ENCODE peak calls at places on chromosomes 6 and 20, in six cellular contexts. One of them, this sample, is unnamed.

GRCh38 chr20:1935696-1936366 is 40.6 kb downstream of the SIRPA start:
- DNase-seq in activated CD4-positive, CD25-positive, alpha-beta regulatory T cell: no peak
- DNase-seq in T-cell: no peak
- DNase-seq in adipocyte: no peak
- DNase-seq in esophagus squamous epithelium: no peak
- DNase-seq in IMR-90: no peak
- DNase-seq in this sample: no peak

GRCh38 chr6:108714012-108714773 is 134.0 kb upstream of the ARMC2 start:
- DNase-seq in esophagus squamous epithelium: no peak
- DNase-seq in IMR-90: peak; percentile 51
- DNase-seq in T-cell: no peak
- DNase-seq in activated CD4-positive, CD25-positive, alpha-beta regulatory T cell: no peak
- DNase-seq in adipocyte: peak; percentile 91
- DNase-seq in this sample: no peak

GRCh38 chr6:105057160-105057559 is 100.3 kb downstream of the LIN28B start:
- DNase-seq in IMR-90: no peak
- DNase-seq in adipocyte: no peak
- DNase-seq in esophagus squamous epithelium: no peak
- DNase-seq in T-cell: no peak
- DNase-seq in activated CD4-positive, CD25-positive, alpha-beta regulatory T cell: no peak
- DNase-seq in this sample: no peak

GRCh38 chr6:90146914-90147668 is 149.6 kb downstream of the BACH2 start:
- DNase-seq in T-cell: no peak
- DNase-seq in esophagus squamous epithelium: no peak
- DNase-seq in adipocyte: no peak
- DNase-seq in activated CD4-positive, CD25-positive, alpha-beta regulatory T cell: no peak
- DNase-seq in IMR-90: no peak
- DNase-seq in this sample: no peak

GRCh38 chr20:34997171-34997570 is 41.5 kb downstream of the MYH7B start:
- DNase-seq in IMR-90: peak; percentile 15
- DNase-seq in activated CD4-positive, CD25-positive, alpha-beta regulatory T cell: no peak
- DNase-seq in T-cell: no peak
- DNase-seq in adipocyte: no peak
- DNase-seq in esophagus squamous epithelium: no peak
- DNase-seq in this sample: no peak

GRCh38 chr6:40159865-40160264 is 225.6 kb upstream of the MOCS1 start:
- DNase-seq in esophagus squamous epithelium: no peak
- DNase-seq in T-cell: no peak
- DNase-seq in IMR-90: no peak
- DNase-seq in activated CD4-positive, CD25-positive, alpha-beta regulatory T cell: no peak
- DNase-seq in adipocyte: no peak
- DNase-seq in this sample: no peak

GRCh38 chr6:13407709-13408695 is 79.4 kb downstream of the GFOD1 start:
- DNase-seq in adipocyte: peak; percentile 87
- DNase-seq in IMR-90: peak; percentile 87
- DNase-seq in T-cell: no peak
- DNase-seq in esophagus squamous epithelium: no peak
- DNase-seq in activated CD4-positive, CD25-positive, alpha-beta regulatory T cell: no peak
- DNase-seq in this sample: no peak

GRCh38 chr20:18986895-18987580 is 173.5 kb downstream of the SCP2D1 start:
- DNase-seq in IMR-90: no peak
- DNase-seq in activated CD4-positive, CD25-positive, alpha-beta regulatory T cell: no peak
- DNase-seq in esophagus squamous epithelium: no peak
- DNase-seq in T-cell: no peak
- DNase-seq in adipocyte: no peak
- DNase-seq in this sample: no peak

GRCh38 chr20:9807176-9807575 is 31.7 kb downstream of the PAK5 start:
- DNase-seq in adipocyte: no peak
- DNase-seq in T-cell: no peak
- DNase-seq in esophagus squamous epithelium: no peak
- DNase-seq in IMR-90: no peak
- DNase-seq in activated CD4-positive, CD25-positive, alpha-beta regulatory T cell: no peak
- DNase-seq in this sample: no peak

GRCh38 chr20:952196-952795 is 36.2 kb upstream of the ANGPT4 start:
- DNase-seq in IMR-90: no peak
- DNase-seq in activated CD4-positive, CD25-positive, alpha-beta regulatory T cell: no peak
- DNase-seq in T-cell: no peak
- DNase-seq in esophagus squamous epithelium: no peak
- DNase-seq in adipocyte: no peak
- DNase-seq in this sample: no peak

GRCh38 chr20:48636301-48636700 is 191.5 kb downstream of the PREX1 start:
- DNase-seq in activated CD4-positive, CD25-positive, alpha-beta regulatory T cell: no peak
- DNase-seq in esophagus squamous epithelium: no peak
- DNase-seq in T-cell: no peak
- DNase-seq in IMR-90: no peak
- DNase-seq in adipocyte: no peak
- DNase-seq in this sample: no peak

GRCh38 chr20:58482416-58482815 is 32.8 kb downstream of the APCDD1L start:
- DNase-seq in adipocyte: no peak
- DNase-seq in esophagus squamous epithelium: no peak
- DNase-seq in T-cell: no peak
- DNase-seq in activated CD4-positive, CD25-positive, alpha-beta regulatory T cell: no peak
- DNase-seq in IMR-90: peak; percentile 6
- DNase-seq in this sample: no peak

GRCh38 chr20:53157443-53158408 is 185.6 kb downstream of the TSHZ2 start:
- DNase-seq in IMR-90: peak; percentile 53
- DNase-seq in esophagus squamous epithelium: no peak
- DNase-seq in activated CD4-positive, CD25-positive, alpha-beta regulatory T cell: no peak
- DNase-seq in T-cell: peak; percentile 24
- DNase-seq in adipocyte: peak; percentile 62
- DNase-seq in this sample: no peak

GRCh38 chr20:9837634-9838033 is 1.2 kb downstream of the PAK5 start:
- DNase-seq in T-cell: no peak
- DNase-seq in activated CD4-positive, CD25-positive, alpha-beta regulatory T cell: no peak
- DNase-seq in adipocyte: no peak
- DNase-seq in IMR-90: no peak
- DNase-seq in esophagus squamous epithelium: no peak
- DNase-seq in this sample: no peak

GRCh38 chr6:9957330-9957729 is 457.5 kb downstream of the TFAP2A start:
- DNase-seq in T-cell: no peak
- DNase-seq in esophagus squamous epithelium: no peak
- DNase-seq in IMR-90: no peak
- DNase-seq in activated CD4-positive, CD25-positive, alpha-beta regulatory T cell: no peak
- DNase-seq in adipocyte: peak; percentile 15
- DNase-seq in this sample: no peak

GRCh38 chr6:143607959-143608358 is 69.8 kb upstream of the PHACTR2 start:
- DNase-seq in esophagus squamous epithelium: no peak
- DNase-seq in T-cell: no peak
- DNase-seq in adipocyte: no peak
- DNase-seq in activated CD4-positive, CD25-positive, alpha-beta regulatory T cell: no peak
- DNase-seq in IMR-90: no peak
- DNase-seq in this sample: no peak

GRCh38 chr6:10801224-10801848 is 37.0 kb downstream of the MAK start:
- DNase-seq in activated CD4-positive, CD25-positive, alpha-beta regulatory T cell: peak; percentile 18
- DNase-seq in IMR-90: peak; percentile 58
- DNase-seq in adipocyte: peak; percentile 72
- DNase-seq in esophagus squamous epithelium: no peak
- DNase-seq in T-cell: peak; percentile 45
- DNase-seq in this sample: no peak

GRCh38 chr20:11891081-11891826 is 26.4 kb upstream of the BTBD3 start:
- DNase-seq in adipocyte: peak; percentile 80
- DNase-seq in T-cell: no peak
- DNase-seq in IMR-90: peak; percentile 34
- DNase-seq in activated CD4-positive, CD25-positive, alpha-beta regulatory T cell: no peak
- DNase-seq in esophagus squamous epithelium: no peak
- DNase-seq in this sample: no peak

GRCh38 chr20:23159256-23159922 is 73.3 kb upstream of the CD93 start:
- DNase-seq in esophagus squamous epithelium: no peak
- DNase-seq in activated CD4-positive, CD25-positive, alpha-beta regulatory T cell: no peak
- DNase-seq in adipocyte: no peak
- DNase-seq in T-cell: no peak
- DNase-seq in IMR-90: no peak
- DNase-seq in this sample: peak; percentile 89

GRCh38 chr6:56949261-56949660 is 5.6 kb upstream of the BEND6 start:
- DNase-seq in esophagus squamous epithelium: no peak
- DNase-seq in activated CD4-positive, CD25-positive, alpha-beta regulatory T cell: no peak
- DNase-seq in IMR-90: peak; percentile 50
- DNase-seq in adipocyte: peak; percentile 36
- DNase-seq in T-cell: no peak
- DNase-seq in this sample: no peak

This sample was measured in esophagus muscularis mucosa.